ENCODE peak calls at places on chromosomes 11 and 22, in seven cellular contexts. D, I, H, G, C, M and T are unnamed samples.

GRCh38 chr22:16955081-16955480 is 52.9 kb downstream of the GAB4 start:
- DNase-seq in C (no peak), M (no peak), I (no peak), G (no peak), D (no peak), H (no peak), T (no peak)

GRCh38 chr11:8207080-8208000 is 38.5 kb upstream of the RIC3 start:
- DNase-seq in H (no peak), M (no peak), G (peak), D (no peak), C (no peak), I (peak), T (no peak)

GRCh38 chr22:50067244-50067643 is 9.1 kb upstream of the TTLL8 start:
- DNase-seq in I (no peak), D (no peak), H (no peak), G (no peak), M (no peak), C (no peak), T (no peak)

GRCh38 chr11:24828938-24829337 is 332.1 kb downstream of the LUZP2 start:
- DNase-seq in C (no peak), M (no peak), G (peak), D (no peak), H (no peak), I (no peak), T (no peak)

GRCh38 chr22:29165336-29166060 is 40.2 kb upstream of the EMID1 start:
- DNase-seq in M (no peak), C (no peak), I (no peak), D (no peak), H (no peak), G (no peak), T (no peak)

GRCh38 chr11:111561801-111562325 is 21.3 kb downstream of the LAYN start:
- DNase-seq in I (peak), C (no peak), G (peak), M (no peak), H (no peak), D (no peak), T (no peak)

GRCh38 chr11:95877288-95877687 is 46.6 kb downstream of the MTMR2 start:
- DNase-seq in M (no peak), I (peak), G (no peak), H (no peak), D (no peak), C (no peak), T (peak)

GRCh38 chr11:125591659-125592304 is 870 bp upstream of the STT3A start:
- DNase-seq in H (no peak), C (peak), G (peak), I (peak), M (peak), D (peak), T (no peak)

GRCh38 chr22:19582033-19582693 is 58.0 kb upstream of the CLDN5 start:
- DNase-seq in D (no peak), C (no peak), H (no peak), I (no peak), M (no peak), G (no peak), T (no peak)

GRCh38 chr11:19241260-19242183 is 777 bp upstream of the E2F8 start:
- DNase-seq in D (peak), G (peak), H (peak), M (peak), I (no peak), C (peak), T (no peak)

GRCh38 chr11:121757480-121758125 is 304.8 kb upstream of the SORL1-AS1 start:
- DNase-seq in H (no peak), D (no peak), I (no peak), C (no peak), G (no peak), M (no peak), T (no peak)

GRCh38 chr11:85595285-85595884 is 31.8 kb downstream of the DLG2 start:
- DNase-seq in M (peak), D (no peak), C (no peak), I (peak), H (no peak), G (peak), T (peak)

GRCh38 chr11:3146612-3147256 is 18.4 kb downstream of the OSBPL5 start:
- DNase-seq in D (no peak), C (no peak), H (no peak), I (peak), M (no peak), G (peak), T (no peak)

GRCh38 chr22:19879651-19879995 is 24.9 kb upstream of the GNB1L start:
- DNase-seq in M (no peak), H (peak), G (peak), I (no peak), C (no peak), D (no peak), T (no peak)

GRCh38 chr11:120613264-120614226 is 102.0 kb downstream of the GRIK4 start:
- DNase-seq in I (no peak), G (no peak), D (no peak), H (peak), C (no peak), M (peak), T (no peak)

GRCh38 chr11:43547900-43548381 is 132.6 kb upstream of the HSD17B12 start:
- DNase-seq in H (no peak), I (peak), M (no peak), C (no peak), D (peak), G (peak), T (no peak)

GRCh38 chr11:71420455-71421241 is 27.5 kb downstream of the DHCR7 start:
- DNase-seq in I (peak), M (peak), H (no peak), G (peak), C (peak), D (no peak), T (no peak)

GRCh38 chr11:28965824-28966223 is 857.6 kb downstream of the METTL15 start:
- DNase-seq in M (no peak), G (no peak), C (no peak), D (no peak), H (no peak), I (no peak), T (no peak)

GRCh38 chr11:2524446-2525165 is 79.8 kb downstream of the KCNQ1 start:
- DNase-seq in M (no peak), H (peak), D (peak), G (peak), C (no peak), I (no peak), T (no peak)

GRCh38 chr11:78547931-78548705 is 26.5 kb downstream of the NARS2 start:
- DNase-seq in H (no peak), I (no peak), D (no peak), G (no peak), C (no peak), M (no peak), T (no peak)

GRCh38 chr11:69369945-69370344 is 76.0 kb downstream of the MYEOV start:
- DNase-seq in D (no peak), G (no peak), H (no peak), I (no peak), C (peak), M (no peak), T (no peak)

GRCh38 chr22:29907753-29908515 is 25.0 kb downstream of the MTMR3 start:
- DNase-seq in G (no peak), I (peak), H (no peak), M (no peak), D (peak), C (peak), T (peak)